ENCODE peak calls at places on chromosomes 11 and 22, in six cellular contexts. P is neuronal stem cell, A is mesenchymal stem cell, Y is IMR-90, S is trophoblast cell, H is mesendoderm. J is an unnamed sample.

GRCh38 chr11:18452927-18453326 is 2.7 kb upstream of the LDHAL6A start:
- DNase-seq in P (no peak), A (no peak), Y (peak), S (no peak), H (peak), J (no peak)

GRCh38 chr11:105073486-105074200 is 28.5 kb upstream of the CARD16 start:
- DNase-seq in P (no peak), A (no peak), Y (peak), S (no peak), H (no peak), J (no peak)

GRCh38 chr11:65279713-65280459 is 18.1 kb downstream of the POLA2 start:
- DNase-seq in P (no peak), A (peak), Y (peak), S (peak), H (no peak), J (no peak)

GRCh38 chr22:35037089-35037488 is 28.9 kb upstream of the ISX start:
- DNase-seq in P (peak), A (no peak), Y (no peak), S (no peak), H (peak), J (peak)

GRCh38 chr11:19380375-19380774 is 139.6 kb upstream of the E2F8 start:
- DNase-seq in P (no peak), A (peak), Y (peak), S (peak), H (peak), J (no peak)

GRCh38 chr22:24697671-24698082 is 76.8 kb downstream of the PIWIL3 start:
- DNase-seq in P (no peak), A (no peak), Y (no peak), S (no peak), H (no peak), J (no peak)

GRCh38 chr22:44969817-44970216 is 40.0 kb downstream of the PHF21B start:
- DNase-seq in P (no peak), A (no peak), Y (no peak), S (no peak), H (no peak), J (no peak)

GRCh38 chr11:21988477-21988876 is 204.4 kb upstream of the ANO5 start:
- DNase-seq in P (no peak), A (no peak), Y (no peak), S (no peak), H (no peak), J (no peak)

GRCh38 chr11:61905067-61905696 is 12.2 kb downstream of the RAB3IL1 start:
- DNase-seq in P (no peak), A (no peak), Y (no peak), S (no peak), H (no peak), J (no peak)

GRCh38 chr11:22338465-22338810 is 257 bp downstream of the SLC17A6 start:
- DNase-seq in P (no peak), A (no peak), Y (no peak), S (no peak), H (peak), J (peak)

GRCh38 chr11:10659339-10660216 is 34.0 kb downstream of the IRAG1 start:
- DNase-seq in P (no peak), A (peak), Y (peak), S (peak), H (peak), J (no peak)

GRCh38 chr22:41801886-41802285 is 1.4 kb downstream of the CCDC134 start:
- DNase-seq in P (no peak), A (peak), Y (no peak), S (no peak), H (no peak), J (no peak)

GRCh38 chr22:41799486-41800347 is 762 bp upstream of the CCDC134 start:
- DNase-seq in P (peak), A (no peak), Y (no peak), S (peak), H (no peak), J (peak)

GRCh38 chr22:41798736-41799135 is 1.7 kb upstream of the CCDC134 start:
- DNase-seq in P (no peak), A (no peak), Y (no peak), S (no peak), H (no peak), J (no peak)

GRCh38 chr22:41801147-41801819 is 804 bp downstream of the CCDC134 start:
- DNase-seq in P (no peak), A (no peak), Y (no peak), S (no peak), H (no peak), J (no peak)

GRCh38 chr22:41800348-41801146 is at the start of gene CCDC134:
- DNase-seq in P (peak), A (peak), Y (peak), S (peak), H (peak), J (peak)
- H2AK5ac ChIP-seq in P (peak), A (peak), Y (peak), S (peak), H (no peak), J (peak)

GRCh38 chr11:13318498-13319295 is 41.1 kb downstream of the BMAL1 start:
- DNase-seq in P (no peak), A (peak), Y (no peak), S (no peak), H (no peak), J (no peak)
- H3K4me2 ChIP-seq in P (no peak), A (no peak), Y (peak), S (no peak), H (no peak), J (no peak)

GRCh38 chr11:67355794-67356550 is 2.6 kb upstream of the POLD4 start:
- DNase-seq in P (no peak), A (no peak), Y (no peak), S (no peak), H (no peak), J (no peak)

GRCh38 chr11:67353317-67354313 is at the start of gene POLD4:
- DNase-seq in P (peak), A (peak), Y (peak), S (peak), H (peak), J (peak)

GRCh38 chr11:67355023-67355793 is 1.9 kb upstream of the POLD4 start:
- DNase-seq in P (no peak), A (no peak), Y (no peak), S (no peak), H (no peak), J (no peak)

GRCh38 chr11:67352546-67353316 is 615 bp downstream of the POLD4 start:
- DNase-seq in P (no peak), A (no peak), Y (no peak), S (peak), H (no peak), J (peak)

DNA sequence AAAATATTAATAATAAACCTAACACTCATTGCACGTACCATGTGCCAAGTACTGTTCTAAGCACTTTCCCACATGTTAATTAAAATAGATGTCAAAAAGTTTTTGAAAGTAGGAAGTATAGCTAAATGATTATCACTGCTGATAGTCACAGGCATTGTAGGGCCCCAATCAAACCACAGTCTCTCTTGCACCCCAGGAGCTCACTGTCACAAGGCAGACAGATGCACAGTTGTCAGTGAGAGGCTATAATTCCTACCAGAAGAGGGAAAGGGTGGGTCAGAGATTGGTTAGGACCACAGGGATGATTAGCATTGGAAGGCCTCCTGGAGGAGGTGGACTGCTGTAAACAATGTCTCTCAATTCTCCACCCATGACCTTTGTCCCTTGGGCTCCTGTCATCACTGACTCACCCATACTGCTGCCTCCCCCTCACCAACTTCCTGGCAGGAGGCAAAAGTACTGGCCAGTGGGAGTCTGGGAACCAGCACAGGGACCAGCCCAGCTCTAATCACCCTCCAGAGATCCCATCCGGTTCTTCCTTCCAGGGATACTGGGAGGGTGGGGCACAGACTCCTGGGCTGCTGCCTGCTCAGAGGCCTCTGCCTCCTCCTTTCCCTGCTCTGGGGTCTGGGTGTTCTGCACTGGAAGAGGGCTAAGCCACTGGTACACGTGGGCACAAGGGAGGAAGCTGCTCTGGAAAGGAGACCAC is 1.1 kb upstream of the POLD4 start:
- DNase-seq in P (no peak), A (peak), Y (peak), S (peak), H (peak), J (peak)
- H2AK5ac ChIP-seq in P (peak), A (peak), Y (peak), S (peak), H (no peak), J (no peak)

GRCh38 chr22:41976961-41977566 is 7.8 kb downstream of the SEPTIN3 start:
- DNase-seq in P (no peak), A (no peak), Y (no peak), S (no peak), H (no peak), J (no peak)
- H3K4me2 ChIP-seq in P (peak), A (peak), Y (peak), S (peak), H (peak), J (peak)

DNA sequence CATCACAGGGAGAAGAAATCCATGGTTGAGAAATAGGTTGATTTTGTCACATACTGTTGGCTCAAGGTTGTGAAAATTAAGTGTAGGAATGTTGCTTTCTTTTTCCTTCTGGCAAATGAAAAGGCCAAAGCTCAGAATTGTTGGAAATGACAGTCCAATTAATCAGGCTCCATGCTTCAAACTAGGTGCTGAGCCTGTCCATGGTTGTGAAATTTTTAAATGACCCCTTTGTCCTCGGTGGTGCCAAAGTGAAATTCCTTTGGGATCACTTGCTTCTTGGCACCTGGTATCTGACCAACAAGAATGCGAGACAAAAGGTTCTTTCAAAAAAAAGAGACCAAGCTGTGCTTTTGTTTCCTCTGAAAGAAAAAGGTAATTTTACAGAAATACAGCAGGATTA is 451.9 kb downstream of the ETS1 start:
- DNase-seq in P (peak), A (no peak), Y (no peak), S (no peak), H (peak), J (no peak)
- H2AK5ac ChIP-seq in P (no peak), A (no peak), Y (no peak), S (no peak), H (no peak), J (no peak)

GRCh38 chr22:21947040-21948014 is 5.3 kb downstream of the PPM1F start:
- DNase-seq in P (peak), A (peak), Y (peak), S (no peak), H (peak), J (peak)

GRCh38 chr22:21945453-21946261 is 7.0 kb downstream of the PPM1F start:
- DNase-seq in P (no peak), A (no peak), Y (no peak), S (no peak), H (no peak), J (no peak)

GRCh38 chr22:21943571-21944448 is 8.8 kb downstream of the PPM1F start:
- DNase-seq in P (no peak), A (no peak), Y (no peak), S (no peak), H (no peak), J (no peak)

GRCh38 chr22:21948390-21948789 is 4.3 kb downstream of the PPM1F start:
- DNase-seq in P (no peak), A (no peak), Y (no peak), S (no peak), H (no peak), J (no peak)

DNA sequence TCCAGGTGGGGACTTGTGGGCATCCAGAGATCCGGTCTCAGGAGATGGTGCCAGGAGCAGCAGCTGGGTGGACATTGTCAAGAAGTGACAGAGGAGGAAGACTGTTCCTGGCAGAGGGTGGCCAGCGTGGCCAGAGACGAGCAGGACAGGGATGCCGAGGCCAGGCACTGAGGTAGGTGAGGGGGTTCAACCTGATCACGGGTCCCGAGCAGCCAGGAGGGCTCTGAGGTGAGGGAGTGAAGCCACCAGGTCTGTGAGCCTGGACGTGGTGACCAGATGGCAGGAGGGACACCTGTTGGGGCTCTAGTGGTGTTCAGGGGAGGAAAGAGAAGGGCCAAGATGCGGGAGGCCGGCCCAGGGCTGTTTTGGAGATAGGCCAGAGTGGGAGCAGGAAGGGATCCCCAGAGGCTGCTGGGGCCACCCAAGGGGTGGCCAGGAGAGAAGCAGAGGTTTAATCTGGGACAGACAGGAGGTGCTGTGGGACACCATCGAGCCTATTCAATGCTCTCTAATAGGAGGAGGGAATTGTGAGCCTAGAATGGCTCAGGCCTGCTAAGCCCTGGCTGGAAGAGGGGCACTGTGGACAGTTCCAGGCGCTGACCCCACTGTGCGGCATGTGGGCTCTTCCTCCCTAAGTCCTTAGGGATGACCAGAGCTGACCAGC is 6.3 kb downstream of the PPM1F start:
- DNase-seq in P (no peak), A (no peak), Y (no peak), S (no peak), H (no peak), J (no peak)
- H3K4me2 ChIP-seq in P (no peak), A (no peak), Y (no peak), S (no peak), H (no peak), J (no peak)

DNA sequence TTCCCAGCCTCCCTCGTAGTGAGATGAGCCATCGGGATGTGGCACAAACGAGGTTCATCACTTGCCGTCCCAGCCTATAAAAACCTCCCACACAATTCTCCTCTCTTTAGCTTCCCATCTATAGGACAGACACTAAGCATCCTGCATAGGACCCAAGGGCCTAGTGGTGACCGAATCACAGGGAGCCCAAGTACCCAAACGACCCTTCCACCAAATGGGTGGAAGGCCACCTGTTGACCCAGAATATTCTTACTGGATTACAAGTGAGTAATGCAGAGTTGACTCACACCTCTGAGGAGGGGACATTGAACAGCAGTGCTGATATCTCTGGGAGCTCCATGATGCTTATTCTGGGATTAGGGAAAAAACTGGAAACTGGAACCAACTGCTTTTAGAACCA is 121.7 kb upstream of the RAG2 start:
- DNase-seq in P (no peak), A (no peak), Y (no peak), S (no peak), H (peak), J (no peak)
- H2AK5ac ChIP-seq in P (no peak), A (no peak), Y (no peak), S (no peak), H (no peak), J (peak)

GRCh38 chr11:15119352-15119751 is 4.6 kb downstream of the INSC start:
- DNase-seq in P (no peak), A (no peak), Y (peak), S (no peak), H (no peak), J (no peak)
- H3K4me2 ChIP-seq in P (no peak), A (no peak), Y (no peak), S (no peak), H (no peak), J (no peak)

GRCh38 chr11:125167292-125167953 is 2.9 kb downstream of the PKNOX2 start:
- DNase-seq in P (peak), A (peak), Y (peak), S (no peak), H (peak), J (no peak)

GRCh38 chr11:125167954-125168821 is 3.6 kb downstream of the PKNOX2 start:
- DNase-seq in P (no peak), A (peak), Y (peak), S (no peak), H (peak), J (no peak)

GRCh38 chr11:125170001-125170405 is 5.5 kb downstream of the PKNOX2 start:
- DNase-seq in P (no peak), A (no peak), Y (peak), S (no peak), H (peak), J (no peak)

GRCh38 chr11:125170406-125171031 is 6.0 kb downstream of the PKNOX2 start:
- DNase-seq in P (no peak), A (peak), Y (peak), S (no peak), H (peak), J (no peak)

GRCh38 chr11:125168875-125169537 is 4.5 kb downstream of the PKNOX2 start:
- DNase-seq in P (no peak), A (peak), Y (peak), S (no peak), H (peak), J (no peak)
- H2AK5ac ChIP-seq in P (no peak), A (peak), Y (peak), S (no peak), H (no peak), J (no peak)